ENCODE peak calls at places on chromosomes 6 and 20, in nine cellular contexts. M, I, G, P, Z, C, S, L and N are unnamed samples.

GRCh38 chr6:3960754-3961361 is 111.7 kb downstream of the FAM50B start:
- DNase-seq in G (no peak), M (no peak), L (no peak), S (peak), I (no peak), C (no peak), Z (peak), P (no peak), N (no peak)

GRCh38 chr20:10217517-10218410 is 866 bp upstream of the SNAP25 start:
- DNase-seq in P (no peak), L (peak), Z (peak), G (peak), M (no peak), S (peak), C (peak), I (no peak), N (peak)

GRCh38 chr6:34518669-34519365 is 37.3 kb downstream of the SPDEF start:
- DNase-seq in Z (no peak), I (no peak), S (no peak), C (no peak), P (no peak), G (no peak), L (no peak), M (no peak), N (no peak)

GRCh38 chr20:23180451-23180921 is 94.4 kb upstream of the CD93 start:
- DNase-seq in P (no peak), M (no peak), C (no peak), I (no peak), Z (no peak), L (no peak), G (no peak), S (no peak), N (no peak)

GRCh38 chr20:32034581-32035397 is 17.3 kb upstream of the HCK start:
- DNase-seq in Z (no peak), C (no peak), I (no peak), M (peak), S (no peak), G (no peak), L (no peak), P (no peak), N (no peak)

GRCh38 chr6:34226731-34227586 is 9.7 kb upstream of the HMGA1 start:
- DNase-seq in P (no peak), G (no peak), S (no peak), I (no peak), L (no peak), Z (no peak), C (no peak), M (no peak), N (no peak)

GRCh38 chr6:53938810-53939209 is 144.0 kb downstream of the LRRC1 start:
- DNase-seq in S (no peak), M (no peak), I (no peak), G (no peak), Z (peak), P (no peak), L (no peak), C (no peak), N (no peak)

GRCh38 chr6:153816306-153816845 is 222.7 kb upstream of the OPRM1 start:
- DNase-seq in P (no peak), C (no peak), S (no peak), G (no peak), Z (no peak), I (no peak), M (no peak), L (no peak), N (peak)

GRCh38 chr6:132962936-132963579 is 148.7 kb downstream of the RPS12 start:
- DNase-seq in C (peak), S (peak), L (no peak), G (peak), P (peak), I (no peak), Z (peak), M (peak), N (no peak)

GRCh38 chr6:53312355-53312754 is 36.4 kb downstream of the ELOVL5 start:
- DNase-seq in M (peak), Z (no peak), L (no peak), I (no peak), P (no peak), S (no peak), C (no peak), G (no peak), N (no peak)

GRCh38 chr6:42084889-42085288 is 34.6 kb downstream of the TAF8 start:
- DNase-seq in L (no peak), Z (no peak), S (no peak), G (no peak), I (no peak), C (no peak), M (no peak), P (no peak), N (no peak)

GRCh38 chr20:57667924-57668782 is 41.7 kb downstream of the PMEPA1 start:
- DNase-seq in Z (no peak), I (no peak), C (no peak), P (no peak), L (no peak), M (no peak), S (no peak), G (no peak), N (no peak)

GRCh38 chr20:61948586-61949362 is 116.9 kb downstream of the TAF4 start:
- DNase-seq in M (no peak), P (no peak), S (no peak), L (no peak), I (no peak), C (no peak), G (no peak), Z (no peak), N (no peak)

GRCh38 chr20:63288581-63289251 is 4.3 kb upstream of the COL20A1 start:
- DNase-seq in S (no peak), Z (no peak), L (no peak), P (no peak), I (no peak), M (no peak), G (no peak), C (no peak), N (no peak)

GRCh38 chr6:170516783-170517616 is 36.1 kb downstream of the PSMB1 start:
- DNase-seq in P (no peak), S (peak), I (no peak), G (peak), Z (peak), L (no peak), C (peak), M (peak), N (no peak)

GRCh38 chr6:45538636-45539035 is 160.9 kb upstream of the SUPT3H start:
- DNase-seq in C (no peak), P (no peak), Z (no peak), I (no peak), G (no peak), S (no peak), M (no peak), L (no peak), N (no peak)

GRCh38 chr6:87742106-87742505 is 40.1 kb upstream of the AKIRIN2 start:
- DNase-seq in S (no peak), G (no peak), M (peak), Z (no peak), C (no peak), P (no peak), L (no peak), I (no peak), N (no peak)

GRCh38 chr20:53448875-53449274 is 144.8 kb downstream of the ZNF217 start:
- DNase-seq in I (no peak), M (no peak), S (no peak), L (no peak), Z (peak), P (no peak), G (no peak), C (no peak), N (no peak)

GRCh38 chr6:15517600-15517999 is 145.2 kb downstream of the DTNBP1 start:
- DNase-seq in P (no peak), C (no peak), M (no peak), Z (no peak), L (no peak), S (no peak), G (no peak), I (no peak), N (no peak)

GRCh38 chr20:22217712-22218352 is 366.5 kb downstream of the FOXA2 start:
- DNase-seq in C (no peak), P (no peak), G (no peak), M (no peak), S (no peak), I (no peak), L (no peak), Z (no peak), N (no peak)

GRCh38 chr6:117227245-117227962 is 38.0 kb upstream of the VGLL2 start:
- DNase-seq in P (no peak), I (no peak), C (no peak), S (no peak), G (no peak), L (no peak), Z (no peak), M (no peak), N (no peak)

GRCh38 chr6:28922004-28922840 is 1.6 kb downstream of the TRIM27 start:
- DNase-seq in Z (peak), P (no peak), C (no peak), S (peak), I (no peak), L (no peak), G (no peak), M (no peak), N (no peak)

GRCh38 chr6:56732517-56732916 is 89.8 kb upstream of the DST start:
- DNase-seq in M (peak), I (no peak), S (no peak), C (no peak), P (no peak), Z (no peak), G (no peak), L (no peak), N (no peak)

GRCh38 chr6:106516629-106517028 is 112.7 kb downstream of the RTN4IP1 start:
- DNase-seq in G (no peak), P (no peak), L (no peak), I (no peak), M (peak), S (no peak), C (no peak), Z (no peak), N (no peak)

GRCh38 chr6:89916136-89916920 is 22.1 kb downstream of the GJA10 start:
- DNase-seq in G (no peak), C (no peak), M (no peak), Z (no peak), S (no peak), I (no peak), L (no peak), P (no peak), N (no peak)

GRCh38 chr6:12311106-12311505 is 20.9 kb downstream of the EDN1 start:
- DNase-seq in I (no peak), C (no peak), L (no peak), M (no peak), P (no peak), G (no peak), S (peak), Z (no peak), N (no peak)

GRCh38 chr20:46752639-46753235 is 43.3 kb downstream of the SLC2A10 start:
- DNase-seq in M (peak), G (peak), I (no peak), C (peak), L (no peak), Z (peak), S (peak), P (no peak), N (peak)

GRCh38 chr6:39084506-39084905 is 30.5 kb downstream of the SAYSD1 start:
- DNase-seq in M (no peak), L (no peak), I (no peak), P (no peak), Z (no peak), S (no peak), C (no peak), G (no peak), N (no peak)

GRCh38 chr20:42370086-42370485 is 751.9 kb upstream of the CHD6 start:
- DNase-seq in M (no peak), C (no peak), G (no peak), S (no peak), Z (no peak), P (no peak), I (no peak), L (no peak), N (no peak)

GRCh38 chr6:14320342-14320741 is 202.8 kb downstream of the CD83 start:
- DNase-seq in I (no peak), S (no peak), C (no peak), G (no peak), L (no peak), Z (no peak), M (no peak), P (no peak), N (no peak)

GRCh38 chr20:8796088-8796665 is 272.7 kb upstream of the PLCB4 start:
- DNase-seq in P (no peak), G (no peak), S (no peak), C (no peak), M (no peak), I (no peak), L (no peak), Z (peak), N (no peak)

GRCh38 chr6:335572-335971 is 43.3 kb downstream of the DUSP22 start:
- DNase-seq in P (no peak), C (no peak), Z (no peak), G (no peak), M (no peak), I (no peak), L (no peak), S (no peak), N (no peak)

GRCh38 chr6:16157909-16158308 is 29.0 kb downstream of the MYLIP start:
- DNase-seq in M (no peak), S (no peak), P (no peak), L (no peak), C (no peak), Z (no peak), G (peak), I (no peak), N (no peak)

GRCh38 chr6:1067346-1067745 is 244.6 kb upstream of the FOXQ1 start:
- DNase-seq in S (no peak), P (no peak), Z (no peak), M (no peak), I (no peak), L (no peak), C (no peak), G (no peak), N (no peak)

GRCh38 chr20:56411759-56412472 is at the start of gene CASS4:
- DNase-seq in G (no peak), S (peak), L (no peak), C (no peak), Z (peak), M (no peak), P (no peak), I (no peak), N (no peak)

GRCh38 chr20:32203556-32204484 is 3.7 kb downstream of the PLAGL2 start:
- DNase-seq in S (no peak), I (no peak), Z (peak), C (peak), G (no peak), L (no peak), M (no peak), P (no peak), N (no peak)